ENCODE peak calls at places on chromosomes 13 and 19, in five cellular contexts. One of them, this sample, is unnamed.

GRCh38 chr19:10760268-10760944 is 42.5 kb downstream of the DNM2 start:
- DNase-seq in IMR-90: no peak
- DNase-seq in K562: no peak
- DNase-seq in H1: no peak
- DNase-seq in HepG2: no peak
- DNase-seq in this sample: no peak

GRCh38 chr13:112692104-112692503 is 2.3 kb downstream of the ATP11A start:
- DNase-seq in HepG2: no peak
- DNase-seq in H1: no peak
- DNase-seq in IMR-90: no peak
- DNase-seq in K562: no peak
- DNase-seq in this sample: no peak

GRCh38 chr13:32267836-32268439 is 47.2 kb downstream of the ZAR1L start:
- DNase-seq in K562: peak
- DNase-seq in HepG2: no peak
- DNase-seq in IMR-90: no peak
- DNase-seq in H1: peak
- DNase-seq in this sample: no peak

GRCh38 chr13:89969996-89970709 is 1377.3 kb upstream of the MIR17HG start:
- DNase-seq in K562: no peak
- DNase-seq in H1: no peak
- DNase-seq in IMR-90: no peak
- DNase-seq in HepG2: no peak
- DNase-seq in this sample: no peak

GRCh38 chr13:93226623-93227279 is at the start of gene GPC6:
- DNase-seq in H1: no peak
- DNase-seq in HepG2: peak
- DNase-seq in IMR-90: peak
- DNase-seq in K562: peak
- DNase-seq in this sample: no peak

GRCh38 chr13:24648983-24649684 is 31.1 kb upstream of the ATP12A start:
- DNase-seq in HepG2: no peak
- DNase-seq in IMR-90: no peak
- DNase-seq in K562: no peak
- DNase-seq in H1: no peak
- DNase-seq in this sample: no peak

GRCh38 chr13:93289842-93290241 is 63.2 kb downstream of the GPC6 start:
- DNase-seq in IMR-90: no peak
- DNase-seq in HepG2: no peak
- DNase-seq in K562: no peak
- DNase-seq in H1: no peak
- DNase-seq in this sample: no peak

GRCh38 chr13:40910324-40911050 is 108.6 kb downstream of the ELF1 start:
- DNase-seq in HepG2: peak
- DNase-seq in H1: no peak
- DNase-seq in K562: no peak
- DNase-seq in IMR-90: peak
- DNase-seq in this sample: no peak

GRCh38 chr13:66138172-66138811 is 1091.8 kb downstream of the PCDH9 start:
- DNase-seq in K562: no peak
- DNase-seq in HepG2: no peak
- DNase-seq in H1: no peak
- DNase-seq in IMR-90: no peak
- DNase-seq in this sample: no peak

GRCh38 chr13:51584731-51585191 is 499 bp downstream of the WDFY2 start:
- DNase-seq in HepG2: peak
- DNase-seq in IMR-90: peak
- DNase-seq in H1: peak
- DNase-seq in K562: peak
- DNase-seq in this sample: peak

GRCh38 chr13:110259651-110260050 is 47.3 kb downstream of the COL4A1 start:
- DNase-seq in H1: no peak
- DNase-seq in IMR-90: no peak
- DNase-seq in K562: no peak
- DNase-seq in HepG2: no peak
- DNase-seq in this sample: no peak

GRCh38 chr19:15448778-15449619 is 757 bp downstream of the WIZ start:
- DNase-seq in IMR-90: no peak
- DNase-seq in HepG2: no peak
- DNase-seq in K562: peak
- DNase-seq in H1: no peak
- DNase-seq in this sample: peak

GRCh38 chr19:47381653-47382279 is 32.7 kb downstream of the DHX34 start:
- DNase-seq in HepG2: no peak
- DNase-seq in K562: no peak
- DNase-seq in IMR-90: no peak
- DNase-seq in H1: no peak
- DNase-seq in this sample: no peak

GRCh38 chr13:39148513-39148961 is 110.3 kb downstream of the NHLRC3 start:
- DNase-seq in HepG2: no peak
- DNase-seq in K562: no peak
- DNase-seq in H1: no peak
- DNase-seq in IMR-90: no peak
- DNase-seq in this sample: no peak

GRCh38 chr19:42126565-42126964 is 5.7 kb downstream of the POU2F2 start:
- DNase-seq in K562: no peak
- DNase-seq in HepG2: no peak
- DNase-seq in IMR-90: no peak
- DNase-seq in H1: no peak
- DNase-seq in this sample: no peak

GRCh38 chr13:93180376-93180966 is 46.1 kb upstream of the GPC6 start:
- DNase-seq in HepG2: no peak
- DNase-seq in IMR-90: peak
- DNase-seq in H1: no peak
- DNase-seq in K562: no peak
- DNase-seq in this sample: no peak

GRCh38 chr13:109121826-109122225 is 492.4 kb downstream of the MYO16 start:
- DNase-seq in K562: no peak
- DNase-seq in HepG2: no peak
- DNase-seq in H1: no peak
- DNase-seq in IMR-90: no peak
- DNase-seq in this sample: no peak

GRCh38 chr19:35272122-35272715 is 3.5 kb downstream of the USF2 start:
- DNase-seq in IMR-90: no peak
- DNase-seq in HepG2: no peak
- DNase-seq in K562: no peak
- DNase-seq in H1: no peak
- DNase-seq in this sample: no peak

GRCh38 chr13:109383683-109384082 is 402.7 kb downstream of the IRS2 start:
- DNase-seq in HepG2: no peak
- DNase-seq in H1: no peak
- DNase-seq in IMR-90: peak
- DNase-seq in K562: no peak
- DNase-seq in this sample: no peak

GRCh38 chr13:101474419-101474957 is 22.0 kb downstream of the ITGBL1 start:
- DNase-seq in H1: no peak
- DNase-seq in IMR-90: peak
- DNase-seq in HepG2: no peak
- DNase-seq in K562: no peak
- DNase-seq in this sample: peak

GRCh38 chr13:23684647-23685046 is 114.4 kb downstream of the TNFRSF19 start:
- DNase-seq in IMR-90: no peak
- DNase-seq in HepG2: no peak
- DNase-seq in H1: no peak
- DNase-seq in K562: no peak
- DNase-seq in this sample: no peak

GRCh38 chr13:61410669-61411297 is 4.9 kb downstream of the PCDH20 start:
- DNase-seq in H1: no peak
- DNase-seq in HepG2: peak
- DNase-seq in K562: no peak
- DNase-seq in IMR-90: peak
- DNase-seq in this sample: peak

GRCh38 chr19:53549354-53549753 is 11.4 kb downstream of the ZNF331 start:
- DNase-seq in IMR-90: peak
- DNase-seq in H1: no peak
- DNase-seq in HepG2: no peak
- DNase-seq in K562: no peak
- DNase-seq in this sample: no peak
- TF ChIP-seq RAD21 in IMR-90: no peak
- TF ChIP-seq RAD21 in H1: no peak
- TF ChIP-seq RAD21 in HepG2: no peak
- TF ChIP-seq RAD21 in K562: no peak
- TF ChIP-seq RAD21 in this sample: no peak

DNA sequence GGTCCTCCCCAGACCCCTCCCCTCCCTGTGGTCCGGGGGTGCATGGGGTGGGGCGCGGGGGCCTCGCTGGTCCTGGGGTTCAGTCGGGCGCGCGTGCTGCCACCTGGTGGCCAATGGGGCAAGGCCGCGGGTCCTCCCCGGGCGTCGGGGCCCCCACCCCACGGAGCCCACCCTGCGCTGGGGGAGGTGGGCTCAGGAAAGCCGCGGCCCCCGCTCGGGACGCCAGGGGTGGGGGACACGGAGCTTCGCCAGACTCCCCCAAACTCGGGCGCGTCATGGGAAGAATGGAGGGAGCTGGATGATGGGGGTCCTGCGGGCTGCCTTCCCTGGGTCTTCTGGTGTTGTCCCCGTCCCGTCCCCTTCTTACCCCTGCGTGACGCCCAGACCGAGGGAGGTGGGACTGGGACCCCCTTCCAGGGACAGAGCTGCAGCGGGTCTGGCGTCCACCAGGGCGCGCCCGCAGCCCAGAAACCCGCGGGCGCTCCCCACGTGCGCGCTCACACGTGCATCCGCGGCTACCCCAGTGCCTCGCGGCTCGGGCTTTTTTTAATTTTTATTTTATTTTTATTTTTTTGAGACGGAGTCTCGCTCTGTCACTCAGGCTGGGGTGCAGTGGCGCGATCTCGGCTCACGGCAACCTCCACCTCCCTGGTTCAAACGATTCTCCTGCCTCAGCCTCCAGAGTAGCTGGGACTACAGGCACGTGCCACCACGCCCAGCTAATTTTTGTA is 19.8 kb upstream of the TCF3 start:
- DNase-seq in K562: peak
- DNase-seq in HepG2: no peak
- DNase-seq in H1: no peak
- DNase-seq in IMR-90: peak
- DNase-seq in this sample: peak
- TF ChIP-seq RAD21 in K562: peak
- TF ChIP-seq RAD21 in HepG2: peak
- TF ChIP-seq RAD21 in H1: peak
- TF ChIP-seq RAD21 in IMR-90: peak
- TF ChIP-seq RAD21 in this sample: peak

DNA sequence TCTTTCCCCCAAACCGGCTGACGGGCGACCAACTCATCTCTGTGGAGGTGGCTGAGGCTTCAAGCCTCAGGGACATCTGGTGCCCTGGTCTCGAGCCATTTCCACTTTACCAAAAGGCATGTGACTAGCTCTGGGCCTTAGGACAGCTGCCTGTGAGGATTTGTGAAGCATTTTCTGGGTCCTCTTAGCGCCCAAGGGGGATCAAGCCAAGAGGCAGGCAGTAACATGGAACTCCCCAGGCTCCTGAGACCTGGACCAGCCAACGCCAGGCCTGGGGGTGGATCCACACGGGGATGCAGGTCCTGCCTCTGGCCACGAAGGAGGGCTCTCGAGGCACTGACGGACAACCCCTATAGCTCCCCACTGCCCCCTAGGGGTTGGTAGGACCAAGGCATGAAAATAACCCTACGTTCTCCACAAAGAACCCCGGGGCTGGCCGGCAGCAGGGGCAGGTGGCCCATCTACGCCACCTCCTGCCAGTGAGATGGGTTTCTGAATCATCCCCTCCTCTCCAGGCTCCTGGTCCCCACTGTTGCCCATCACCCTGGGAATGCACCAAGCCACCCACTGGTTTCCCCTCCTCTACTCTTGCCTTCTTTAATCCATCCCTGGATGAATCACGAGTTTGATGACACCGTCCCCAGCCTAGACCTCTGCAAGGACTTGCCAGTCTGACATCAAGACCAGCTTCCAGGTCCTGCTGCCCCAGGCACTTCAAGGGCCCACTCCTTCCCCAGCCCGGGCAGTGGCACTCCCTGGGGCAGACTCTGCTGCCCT is 7.0 kb upstream of the MYDGF start:
- DNase-seq in K562: peak
- DNase-seq in H1: peak
- DNase-seq in HepG2: peak
- DNase-seq in IMR-90: peak
- DNase-seq in this sample: no peak
- TF ChIP-seq RAD21 in K562: peak
- TF ChIP-seq RAD21 in H1: peak
- TF ChIP-seq RAD21 in HepG2: peak
- TF ChIP-seq RAD21 in IMR-90: no peak
- TF ChIP-seq RAD21 in this sample: peak

GRCh38 chr19:5313307-5313706 is 27.3 kb downstream of the PTPRS start:
- DNase-seq in IMR-90: no peak
- DNase-seq in HepG2: peak
- DNase-seq in K562: no peak
- DNase-seq in H1: no peak
- DNase-seq in this sample: no peak
- TF ChIP-seq RAD21 in IMR-90: no peak
- TF ChIP-seq RAD21 in HepG2: no peak
- TF ChIP-seq RAD21 in K562: no peak
- TF ChIP-seq RAD21 in H1: no peak
- TF ChIP-seq RAD21 in this sample: no peak

GRCh38 chr13:69959041-69959440 is 148.6 kb upstream of the ATXN8OS start:
- DNase-seq in K562: no peak
- DNase-seq in H1: no peak
- DNase-seq in HepG2: no peak
- DNase-seq in IMR-90: no peak
- DNase-seq in this sample: no peak
- TF ChIP-seq RAD21 in K562: no peak
- TF ChIP-seq RAD21 in H1: no peak
- TF ChIP-seq RAD21 in HepG2: no peak
- TF ChIP-seq RAD21 in IMR-90: no peak
- TF ChIP-seq RAD21 in this sample: no peak

GRCh38 chr13:114115796-114116195 is 16.6 kb downstream of the RASA3 start:
- DNase-seq in HepG2: no peak
- DNase-seq in K562: no peak
- DNase-seq in IMR-90: no peak
- DNase-seq in H1: no peak
- DNase-seq in this sample: no peak

GRCh38 chr13:114113961-114114360 is 18.5 kb downstream of the RASA3 start:
- DNase-seq in H1: no peak
- DNase-seq in IMR-90: no peak
- DNase-seq in K562: no peak
- DNase-seq in HepG2: no peak
- DNase-seq in this sample: no peak

GRCh38 chr13:114112826-114113322 is 19.5 kb downstream of the RASA3 start:
- DNase-seq in IMR-90: no peak
- DNase-seq in H1: no peak
- DNase-seq in HepG2: no peak
- DNase-seq in K562: no peak
- DNase-seq in this sample: no peak

GRCh38 chr13:114116734-114117133 is 15.7 kb downstream of the RASA3 start:
- DNase-seq in K562: no peak
- DNase-seq in H1: no peak
- DNase-seq in HepG2: no peak
- DNase-seq in IMR-90: no peak
- DNase-seq in this sample: no peak

GRCh38 chr13:114115191-114115671 is 17.2 kb downstream of the RASA3 start:
- DNase-seq in H1: no peak
- DNase-seq in HepG2: peak
- DNase-seq in K562: peak
- DNase-seq in IMR-90: peak
- DNase-seq in this sample: no peak
- TF ChIP-seq RAD21 in H1: no peak
- TF ChIP-seq RAD21 in HepG2: no peak
- TF ChIP-seq RAD21 in K562: peak
- TF ChIP-seq RAD21 in IMR-90: peak
- TF ChIP-seq RAD21 in this sample: no peak